ENCODE peak calls at places on chromosome 19, in four cellular contexts. Q, L, A and C are unnamed samples.
A peak's percentile ranks its signal among the peaks of the same experiment; 100 is the strongest.

GRCh38 chr19:37007587-37008220 is 70.5 kb upstream of the ZNF420 start:
- DNase-seq in Q (no peak), L (no peak), A (no peak), C (peak; percentile 52)

GRCh38 chr19:1618157-1619093 is 13.2 kb upstream of the UQCR11 start:
- DNase-seq in L (peak; percentile 73), Q (peak; percentile 41), A (no peak), C (peak; percentile 64)

GRCh38 chr19:3193256-3194062 is 7.7 kb downstream of the NCLN start:
- DNase-seq in A (no peak), Q (no peak), L (no peak), C (peak; percentile 49)

GRCh38 chr19:38792250-38793111 is 3.5 kb downstream of the LGALS7B start:
- DNase-seq in A (no peak), Q (no peak), L (peak; percentile 70), C (no peak)

GRCh38 chr19:58213075-58213369 is 15.7 kb upstream of the ZNF544 start:
- DNase-seq in A (no peak), Q (no peak), L (no peak), C (no peak)

GRCh38 chr19:17183271-17183757 is 31.8 kb upstream of the USE1 start:
- DNase-seq in L (no peak), Q (no peak), A (no peak), C (no peak)

GRCh38 chr19:38263696-38264485 is 482 bp upstream of the SPINT2 start:
- DNase-seq in L (no peak), A (no peak), Q (peak; percentile 35), C (no peak)

GRCh38 chr19:32287086-32287485 is 58.3 kb upstream of the ZNF507 start:
- DNase-seq in A (no peak), L (no peak), Q (no peak), C (no peak)

GRCh38 chr19:32164384-32164992 is 180.9 kb upstream of the ZNF507 start:
- DNase-seq in A (no peak), Q (no peak), L (peak; percentile 27), C (no peak)

GRCh38 chr19:3849092-3849491 is 19.7 kb downstream of the ZFR2 start:
- DNase-seq in A (no peak), Q (peak; percentile 33), L (no peak), C (peak; percentile 78)

GRCh38 chr19:34904521-34904845 is 22.2 kb upstream of the ZNF30 start:
- DNase-seq in Q (no peak), A (no peak), L (no peak), C (no peak)

GRCh38 chr19:2816641-2817040 is 3.0 kb upstream of the ZNF554 start:
- DNase-seq in Q (no peak), A (no peak), L (no peak), C (no peak)

GRCh38 chr19:18469245-18470107 is 31.5 kb upstream of the ISYNA1 start:
- DNase-seq in A (no peak), L (peak; percentile 95), Q (peak; percentile 85), C (peak; percentile 85)

GRCh38 chr19:51127755-51128154 is 3.0 kb downstream of the SIGLEC9 start:
- DNase-seq in A (no peak), L (no peak), Q (no peak), C (peak; percentile 31)

GRCh38 chr19:34181111-34181864 is 9.0 kb downstream of the LSM14A start:
- DNase-seq in A (no peak), L (no peak), Q (no peak), C (no peak)

GRCh38 chr19:38538793-38539528 is 78.8 kb downstream of the MAP4K1 start:
- DNase-seq in Q (no peak), A (no peak), L (no peak), C (no peak)

GRCh38 chr19:4197625-4198466 is 15.4 kb downstream of the ANKRD24 start:
- DNase-seq in Q (no peak), L (peak; percentile 80), A (no peak), C (no peak)

GRCh38 chr19:5828661-5829566 is 10.6 kb downstream of the FUT6 start:
- DNase-seq in A (no peak), L (peak; percentile 70), Q (no peak), C (peak; percentile 34)

GRCh38 chr19:46977548-46977947 is 42.1 kb upstream of the NPAS1 start:
- DNase-seq in A (no peak), L (no peak), Q (no peak), C (no peak)

GRCh38 chr19:5480427-5480836 is 25.2 kb downstream of the ZNRF4 start:
- DNase-seq in Q (peak; percentile 30), L (peak; percentile 80), A (no peak), C (peak; percentile 66)

GRCh38 chr19:44303976-44304568 is 753 bp downstream of the ZNF235 start:
- DNase-seq in Q (no peak), A (no peak), L (no peak), C (peak; percentile 31)

GRCh38 chr19:35731779-35732405 is 10.4 kb downstream of the IGFLR1 start:
- DNase-seq in A (no peak), Q (no peak), L (no peak), C (no peak)

GRCh38 chr19:57293719-57294118 is 13.4 kb downstream of the ZNF460 start:
- DNase-seq in L (no peak), Q (no peak), A (no peak), C (no peak)

GRCh38 chr19:41621654-41622053 is 5.2 kb downstream of the CEACAM4 start:
- DNase-seq in Q (no peak), L (no peak), A (no peak), C (no peak)

GRCh38 chr19:41993612-41994483 is at the start of gene ATP1A3:
- DNase-seq in Q (no peak), L (peak; percentile 88), A (no peak), C (peak; percentile 76)

GRCh38 chr19:40282920-40283319 is 2.2 kb downstream of the AKT2 start:
- DNase-seq in A (no peak), Q (no peak), L (no peak), C (no peak)

GRCh38 chr19:45882652-45883585 is 3.0 kb downstream of the IRF2BP1 start:
- DNase-seq in L (peak; percentile 98), Q (peak; percentile 93), A (peak; percentile 70), C (peak; percentile 89)

GRCh38 chr19:41735071-41735623 is 20.2 kb upstream of the CEACAM6 start:
- DNase-seq in A (no peak), L (no peak), Q (no peak), C (no peak)

GRCh38 chr19:41734156-41734555 is 21.2 kb upstream of the CEACAM6 start:
- DNase-seq in A (no peak), Q (no peak), L (no peak), C (no peak)

GRCh38 chr19:31825134-31826094 is 476.2 kb upstream of the TSHZ3 start:
- DNase-seq in Q (no peak), A (no peak), L (no peak), C (no peak)

GRCh38 chr19:44626067-44626624 is 12.8 kb downstream of the IGSF23 start:
- DNase-seq in L (no peak), Q (peak; percentile 89), A (no peak), C (no peak)

GRCh38 chr19:39498262-39499081 is at the start of gene DLL3:
- DNase-seq in Q (no peak), L (peak; percentile 57), A (no peak), C (peak; percentile 44)

GRCh38 chr19:1862424-1863307 is 713 bp downstream of the KLF16 start:
- DNase-seq in A (no peak), L (peak; percentile 73), Q (no peak), C (peak; percentile 78)

GRCh38 chr19:48858984-48859710 is 9.3 kb downstream of the PLEKHA4 start:
- DNase-seq in L (peak; percentile 69), A (no peak), Q (no peak), C (peak; percentile 89)
- TF ChIP-seq CBX5 in L (no peak), A (no peak), Q (no peak), C (no peak)

DNA sequence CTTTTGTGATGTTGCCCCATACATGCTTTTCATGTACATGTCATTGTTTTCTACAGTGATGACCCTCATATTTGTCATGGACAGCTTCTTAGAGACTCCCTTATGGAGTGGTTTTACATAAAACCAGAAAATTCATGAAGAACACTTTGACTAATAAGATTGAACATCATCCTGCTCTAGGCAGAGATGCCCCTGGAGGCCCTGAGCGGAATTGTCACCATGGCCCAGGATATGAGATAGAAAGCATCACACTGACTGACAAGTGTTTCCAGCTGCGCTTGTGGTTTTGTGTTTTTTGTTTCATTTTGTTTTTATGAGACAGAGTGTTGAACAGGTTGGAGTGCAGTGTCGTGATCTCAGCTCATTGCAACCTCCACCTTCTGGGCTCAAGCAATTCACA is 22.2 kb downstream of the ZNF701 start:
- DNase-seq in Q (no peak), L (no peak), A (no peak), C (no peak)
- TF ChIP-seq RAD21 in Q (no peak), L (no peak), A (no peak), C (no peak)

GRCh38 chr19:10662384-10663251 is 8.5 kb downstream of the ILF3 start:
- DNase-seq in A (no peak), Q (no peak), L (no peak), C (peak; percentile 11)
- TF ChIP-seq CBX5 in A (no peak), Q (no peak), L (no peak), C (no peak)

GRCh38 chr19:55172741-55173140 is 6.3 kb upstream of the DNAAF3 start:
- DNase-seq in A (no peak), L (no peak), Q (no peak), C (no peak)
- TF ChIP-seq RAD21 in A (no peak), L (no peak), Q (no peak), C (no peak)

DNA sequence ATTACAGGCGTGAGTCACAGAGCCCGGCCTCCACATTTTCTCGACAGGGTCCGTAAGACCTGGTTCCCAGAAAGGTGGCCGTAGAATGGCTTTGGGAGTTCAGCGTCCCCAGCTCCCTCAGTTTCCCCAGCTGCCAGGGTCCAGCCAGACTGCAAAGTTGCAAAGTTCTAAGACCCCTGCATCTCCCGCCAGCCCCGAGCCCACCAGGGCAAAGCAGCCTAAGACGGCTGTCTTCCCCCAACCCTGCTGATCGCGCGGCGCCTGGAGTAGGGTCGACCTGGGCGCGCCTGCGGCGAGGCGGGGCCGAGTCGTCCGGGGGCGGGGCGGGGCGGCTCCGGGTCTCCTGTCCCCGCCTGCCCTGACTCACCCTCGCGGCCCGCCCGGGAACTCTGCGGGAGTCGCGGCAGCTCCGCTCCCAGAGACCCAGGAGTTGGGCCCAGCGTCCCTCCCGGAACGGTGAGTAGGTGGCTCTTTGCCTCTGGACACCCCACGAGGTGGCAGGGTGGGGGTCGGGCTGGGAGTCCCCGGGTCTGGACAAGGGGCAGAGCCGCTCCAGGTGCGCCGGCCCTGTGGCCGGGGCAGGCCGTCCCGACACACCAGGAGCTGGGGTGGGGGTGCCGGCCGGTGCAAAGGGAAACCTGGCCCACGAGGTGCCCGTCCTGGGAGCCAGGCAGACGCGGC is at the start of gene LRRC8E:
- DNase-seq in L (peak; percentile 92), Q (peak; percentile 59), A (no peak), C (peak; percentile 90)
- TF ChIP-seq CBX5 in L (no peak), Q (no peak), A (no peak), C (no peak)

DNA sequence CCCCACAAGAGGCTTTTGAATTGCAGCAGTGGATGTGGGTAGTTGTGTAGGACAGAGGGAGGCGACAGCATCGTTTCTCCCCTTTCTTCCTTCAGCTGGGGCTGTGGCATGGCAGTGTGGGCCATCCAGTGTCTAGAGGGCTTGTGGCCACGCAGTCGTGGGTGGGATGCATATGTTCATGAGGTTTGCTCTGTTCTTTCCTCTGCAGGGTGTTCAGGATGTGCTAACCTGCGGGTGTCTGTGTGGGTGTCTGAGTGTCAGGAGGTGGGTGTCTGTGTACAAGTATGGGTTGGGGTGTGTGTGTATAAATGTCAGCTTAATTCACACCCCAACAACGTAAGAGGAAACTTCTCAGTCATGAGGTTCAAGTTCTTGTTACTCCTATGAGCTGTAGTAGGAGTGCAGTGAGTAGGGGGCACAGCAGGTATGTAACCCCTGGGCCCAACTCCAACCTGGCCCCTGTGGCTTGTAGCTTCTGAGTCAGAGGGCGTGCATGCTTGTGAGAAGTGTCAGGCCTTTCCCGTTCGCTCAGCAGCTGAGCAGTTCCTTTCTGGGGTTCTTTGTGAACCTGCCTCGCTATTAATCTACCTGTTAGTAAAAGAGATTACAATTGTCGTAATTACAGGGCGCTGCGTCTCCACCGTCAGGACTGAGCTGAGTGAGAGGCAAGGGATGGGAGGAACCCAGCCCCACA is 49.0 kb downstream of the NFIX start:
- DNase-seq in Q (no peak), A (no peak), L (no peak), C (no peak)
- TF ChIP-seq RAD21 in Q (no peak), A (no peak), L (no peak), C (no peak)